ENCODE peak calls at places on chromosomes 16 and 17, in eight cellular contexts. X, H, B, G, E, N, C and O are unnamed samples. For H3K9me3, the result is how much of the 10 kb centered on the place peaks cover.

GRCh38 chr17:80637286-80637703 is 92.7 kb downstream of the RPTOR start:
- DNase-seq in X (no peak), H (no peak), B (no peak), G (no peak), E (no peak), N (no peak), C (no peak), O (no peak)

GRCh38 chr17:40530988-40531971 is 29.9 kb upstream of the TNS4 start:
- DNase-seq in X (no peak), H (no peak), B (no peak), G (peak), E (peak), N (no peak), C (no peak), O (peak)

GRCh38 chr16:1651509-1652342 is 26.4 kb upstream of the JPT2 start:
- DNase-seq in X (no peak), H (no peak), B (no peak), G (no peak), E (no peak), N (peak), C (no peak), O (no peak)

GRCh38 chr16:75682308-75682707 is 5.5 kb upstream of the CPHXL2 start:
- DNase-seq in X (no peak), H (no peak), B (no peak), G (no peak), E (no peak), N (no peak), C (no peak), O (no peak)

GRCh38 chr16:87806246-87806607 is 40.4 kb upstream of the KLHDC4 start:
- DNase-seq in X (no peak), H (no peak), B (no peak), G (no peak), E (no peak), N (peak), C (no peak), O (no peak)

GRCh38 chr16:85157813-85158701 is 45.8 kb upstream of the CIBAR2 start:
- DNase-seq in X (peak), H (no peak), B (no peak), G (no peak), E (no peak), N (peak), C (no peak), O (no peak)

GRCh38 chr17:59329558-59330313 is 1.7 kb upstream of the YPEL2 start:
- DNase-seq in X (peak), H (peak), B (peak), G (peak), E (no peak), N (peak), C (no peak), O (peak)

GRCh38 chr16:86222541-86222940 is 287.8 kb upstream of the FOXF1 start:
- DNase-seq in X (no peak), H (no peak), B (no peak), G (no peak), E (no peak), N (peak), C (no peak), O (no peak)

GRCh38 chr17:43665038-43665386 is 3.3 kb upstream of the MEOX1 start:
- DNase-seq in X (no peak), H (no peak), B (peak), G (no peak), E (no peak), N (no peak), C (no peak), O (no peak)

GRCh38 chr17:38563362-38564253 is 42.1 kb downstream of the SRCIN1 start:
- DNase-seq in X (no peak), H (no peak), B (no peak), G (no peak), E (no peak), N (no peak), C (no peak), O (no peak)

GRCh38 chr16:49012961-49013726 is 268.5 kb downstream of the CBLN1 start:
- DNase-seq in X (no peak), H (no peak), B (peak), G (no peak), E (no peak), N (no peak), C (no peak), O (no peak)

GRCh38 chr17:51435641-51436091 is 175.3 kb downstream of the UTP18 start:
- DNase-seq in X (no peak), H (peak), B (peak), G (no peak), E (no peak), N (peak), C (peak), O (no peak)

GRCh38 chr16:88508868-88509748 is 56.0 kb downstream of the ZFPM1 start:
- DNase-seq in X (no peak), H (no peak), B (no peak), G (no peak), E (no peak), N (no peak), C (no peak), O (no peak)

GRCh38 chr17:74389937-74390679 is 22.8 kb downstream of the GPR142 start:
- DNase-seq in X (no peak), H (no peak), B (no peak), G (no peak), E (no peak), N (no peak), C (no peak), O (no peak)

GRCh38 chr16:72921620-72922019 is 126.3 kb downstream of the ZFHX3 start:
- DNase-seq in X (no peak), H (no peak), B (no peak), G (no peak), E (no peak), N (peak), C (no peak), O (peak)

GRCh38 chr17:8800656-8801055 is 1.5 kb upstream of the MFSD6L start:
- DNase-seq in X (no peak), H (no peak), B (no peak), G (no peak), E (no peak), N (peak), C (no peak), O (no peak)

GRCh38 chr17:81512984-81513668 is 527 bp upstream of the ACTG1 start:
- DNase-seq in X (peak), H (peak), B (peak), G (peak), E (peak), N (peak), C (peak), O (peak)

GRCh38 chr17:3738562-3739295 is 15.0 kb downstream of the HASPIN start:
- DNase-seq in X (peak), H (no peak), B (no peak), G (peak), E (no peak), N (peak), C (peak), O (no peak)

GRCh38 chr17:79965806-79966205 is 69.9 kb downstream of the TBC1D16 start:
- DNase-seq in X (no peak), H (no peak), B (peak), G (no peak), E (no peak), N (no peak), C (peak), O (no peak)

GRCh38 chr16:84763629-84764028 is 56.2 kb upstream of the CRISPLD2 start:
- DNase-seq in X (no peak), H (no peak), B (no peak), G (no peak), E (no peak), N (no peak), C (no peak), O (no peak)

GRCh38 chr16:23729503-23730424 is 16.7 kb upstream of the ERN2 start:
- DNase-seq in X (no peak), H (peak), B (no peak), G (no peak), E (no peak), N (peak), C (peak), O (no peak)

GRCh38 chr17:46126840-46127239 is 66.4 kb downstream of the KANSL1 start:
- DNase-seq in X (no peak), H (no peak), B (no peak), G (no peak), E (no peak), N (no peak), C (no peak), O (no peak)

GRCh38 chr17:82507631-82508175 is 11.8 kb upstream of the FOXK2 start:
- DNase-seq in X (no peak), H (no peak), B (no peak), G (no peak), E (no peak), N (no peak), C (no peak), O (no peak)

GRCh38 chr17:71378036-71378435 is 742.8 kb upstream of the SOX9 start:
- DNase-seq in X (no peak), H (no peak), B (no peak), G (no peak), E (no peak), N (peak), C (no peak), O (no peak)

GRCh38 chr17:17479209-17479608 is 2.4 kb downstream of the MED9 start:
- DNase-seq in X (no peak), H (no peak), B (no peak), G (no peak), E (no peak), N (no peak), C (no peak), O (no peak)

DNA sequence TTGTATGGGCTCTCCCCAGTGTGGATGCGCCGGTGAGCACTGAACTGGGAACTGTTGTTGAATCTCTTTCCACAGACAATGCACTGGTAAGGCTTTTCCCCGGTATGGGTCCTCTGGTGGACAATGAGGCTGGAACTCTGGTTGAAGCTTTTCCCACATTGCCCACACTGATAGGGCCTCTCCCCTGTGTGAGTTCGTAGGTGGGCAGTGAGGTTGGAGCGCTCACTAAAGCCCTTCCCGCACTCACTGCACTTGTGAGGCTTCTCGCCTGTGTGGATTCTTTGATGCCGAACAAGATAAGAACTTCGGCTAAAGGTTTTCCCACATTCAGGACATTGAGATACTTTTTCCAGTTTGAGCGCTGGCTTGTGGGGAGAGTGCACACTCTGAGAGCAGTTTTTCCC is 17.8 kb downstream of the ZSCAN32 start:
- DNase-seq in X (no peak), H (no peak), B (no peak), G (no peak), E (no peak), N (peak), C (no peak), O (no peak)
- H3K9me3 ChIP-seq in X (under half), H (under half), B (under half), G (half or more), E (under half), N (under half), C (half or more), O (under half)

DNA sequence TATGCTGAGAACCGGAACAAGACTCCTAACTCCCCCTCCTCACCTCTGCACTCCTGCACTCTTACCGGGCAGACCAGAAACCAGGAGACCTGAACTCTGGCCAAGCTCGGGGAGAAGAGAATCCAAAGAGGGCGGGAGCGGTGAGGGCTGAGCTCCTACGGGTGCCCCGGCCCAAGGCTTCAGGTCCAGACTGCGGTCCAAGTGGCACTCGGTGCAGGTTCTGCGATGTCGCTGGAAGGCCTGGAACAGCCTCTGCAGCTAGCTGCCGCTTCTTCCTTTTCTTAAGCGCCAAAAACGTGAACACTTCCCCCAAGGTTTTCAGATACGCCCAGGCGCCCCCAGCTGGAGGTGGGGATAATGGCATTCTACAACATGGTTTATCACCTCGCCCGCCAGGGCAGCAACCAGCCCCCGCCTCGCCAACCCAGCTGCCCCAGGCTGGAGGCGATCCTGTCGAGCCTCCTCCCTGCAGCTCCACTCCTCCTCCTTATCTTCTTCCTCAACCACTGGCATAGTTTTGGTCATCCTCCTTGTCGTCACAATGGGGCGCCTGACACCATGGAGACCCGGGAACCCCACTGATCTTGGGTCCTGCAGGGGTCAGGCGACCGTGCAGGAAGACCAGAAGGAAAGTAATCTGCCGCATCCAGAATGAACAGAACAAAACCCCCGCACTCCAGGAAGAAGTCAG is 1735.9 kb downstream of the TP53TG3F start:
- DNase-seq in X (no peak), H (no peak), B (no peak), G (no peak), E (no peak), N (no peak), C (peak), O (no peak)
- H3K9me3 ChIP-seq in X (under half), H (under half), B (under half), G (under half), E (under half), N (under half), C (under half), O (under half)

GRCh38 chr16:35146031-35146710 is 1686.8 kb downstream of the TP53TG3F start:
- DNase-seq in X (peak), H (no peak), B (no peak), G (no peak), E (no peak), N (no peak), C (peak), O (no peak)

GRCh38 chr16:35142147-35142808 is 1682.9 kb downstream of the TP53TG3F start:
- DNase-seq in X (peak), H (no peak), B (no peak), G (no peak), E (no peak), N (no peak), C (no peak), O (no peak)

GRCh38 chr16:35142809-35143192 is 1683.4 kb downstream of the TP53TG3F start:
- DNase-seq in X (no peak), H (no peak), B (no peak), G (no peak), E (no peak), N (no peak), C (no peak), O (peak)

GRCh38 chr16:35146723-35147458 is 1687.5 kb downstream of the TP53TG3F start:
- DNase-seq in X (peak), H (no peak), B (no peak), G (no peak), E (no peak), N (no peak), C (peak), O (no peak)

DNA sequence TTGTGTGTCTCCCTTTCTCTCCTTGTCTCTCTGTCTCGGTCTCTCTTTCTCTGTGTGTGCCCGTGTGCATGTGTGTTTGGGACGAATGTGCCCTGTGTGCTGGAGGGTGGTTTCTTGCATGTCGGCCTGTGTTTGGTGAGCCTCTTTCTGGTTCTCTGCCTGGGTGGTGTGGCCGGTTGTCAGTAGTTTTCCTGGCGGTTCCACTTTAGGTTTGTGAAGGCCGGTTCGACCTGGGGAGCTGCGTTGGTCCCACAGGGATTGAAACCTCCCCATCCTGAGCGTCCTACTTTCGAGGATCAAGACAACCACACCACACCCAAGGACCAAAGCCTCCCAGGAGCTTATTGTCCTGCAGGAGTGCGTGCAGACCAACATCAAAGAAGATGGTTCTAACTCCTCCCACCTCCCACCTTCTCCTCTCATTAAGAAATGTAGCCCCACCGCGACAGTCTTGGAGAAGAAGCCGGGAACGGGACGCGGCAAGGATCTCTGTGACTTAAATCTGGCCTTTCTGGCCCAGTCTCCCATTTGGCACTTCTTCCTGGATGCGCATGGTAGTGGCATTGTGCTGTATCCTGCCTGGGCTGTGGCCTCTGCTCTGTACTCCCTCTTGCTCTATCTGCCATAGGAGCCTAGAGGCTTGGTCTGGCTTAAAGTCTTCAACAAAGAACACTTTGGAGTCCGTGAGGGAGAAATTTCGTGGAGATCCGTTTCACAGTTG is 1685.0 kb downstream of the TP53TG3F start:
- DNase-seq in X (no peak), H (no peak), B (no peak), G (no peak), E (no peak), N (no peak), C (peak), O (no peak)
- H3K9me3 ChIP-seq in X (under half), H (under half), B (under half), G (under half), E (under half), N (under half), C (under half), O (under half)

GRCh38 chr16:80176114-80176513 is 364.7 kb upstream of the DYNLRB2 start:
- DNase-seq in X (no peak), H (no peak), B (no peak), G (no peak), E (no peak), N (peak), C (no peak), O (no peak)

GRCh38 chr16:80175011-80175410 is 365.8 kb upstream of the DYNLRB2 start:
- DNase-seq in X (no peak), H (no peak), B (no peak), G (no peak), E (no peak), N (peak), C (no peak), O (no peak)

GRCh38 chr16:80171746-80172145 is 369.0 kb upstream of the DYNLRB2 start:
- DNase-seq in X (no peak), H (no peak), B (no peak), G (no peak), E (no peak), N (no peak), C (no peak), O (no peak)

GRCh38 chr16:80171199-80171598 is 369.6 kb upstream of the DYNLRB2 start:
- DNase-seq in X (no peak), H (no peak), B (no peak), G (no peak), E (no peak), N (no peak), C (no peak), O (no peak)

GRCh38 chr16:80174416-80174815 is 366.4 kb upstream of the DYNLRB2 start:
- DNase-seq in X (no peak), H (no peak), B (no peak), G (no peak), E (no peak), N (peak), C (no peak), O (no peak)
- H3K9me3 ChIP-seq in X (under half), H (under half), B (under half), G (under half), E (under half), N (under half), C (under half), O (under half)

GRCh38 chr17:27066315-27066714 is 227.6 kb upstream of the WSB1 start:
- DNase-seq in X (no peak), H (no peak), B (no peak), G (no peak), E (no peak), N (no peak), C (no peak), O (no peak)

GRCh38 chr17:27069842-27070508 is 223.9 kb upstream of the WSB1 start:
- DNase-seq in X (no peak), H (no peak), B (no peak), G (no peak), E (no peak), N (no peak), C (no peak), O (no peak)

GRCh38 chr17:27072885-27073284 is 221.0 kb upstream of the WSB1 start:
- DNase-seq in X (no peak), H (no peak), B (no peak), G (no peak), E (no peak), N (no peak), C (no peak), O (no peak)

GRCh38 chr17:27065588-27065987 is 228.3 kb upstream of the WSB1 start:
- DNase-seq in X (no peak), H (no peak), B (no peak), G (no peak), E (no peak), N (no peak), C (no peak), O (no peak)

GRCh38 chr17:27070836-27071235 is 223.1 kb upstream of the WSB1 start:
- DNase-seq in X (no peak), H (no peak), B (no peak), G (no peak), E (no peak), N (no peak), C (no peak), O (no peak)
- H3K9me3 ChIP-seq in X (under half), H (under half), B (under half), G (under half), E (under half), N (under half), C (under half), O (under half)

DNA sequence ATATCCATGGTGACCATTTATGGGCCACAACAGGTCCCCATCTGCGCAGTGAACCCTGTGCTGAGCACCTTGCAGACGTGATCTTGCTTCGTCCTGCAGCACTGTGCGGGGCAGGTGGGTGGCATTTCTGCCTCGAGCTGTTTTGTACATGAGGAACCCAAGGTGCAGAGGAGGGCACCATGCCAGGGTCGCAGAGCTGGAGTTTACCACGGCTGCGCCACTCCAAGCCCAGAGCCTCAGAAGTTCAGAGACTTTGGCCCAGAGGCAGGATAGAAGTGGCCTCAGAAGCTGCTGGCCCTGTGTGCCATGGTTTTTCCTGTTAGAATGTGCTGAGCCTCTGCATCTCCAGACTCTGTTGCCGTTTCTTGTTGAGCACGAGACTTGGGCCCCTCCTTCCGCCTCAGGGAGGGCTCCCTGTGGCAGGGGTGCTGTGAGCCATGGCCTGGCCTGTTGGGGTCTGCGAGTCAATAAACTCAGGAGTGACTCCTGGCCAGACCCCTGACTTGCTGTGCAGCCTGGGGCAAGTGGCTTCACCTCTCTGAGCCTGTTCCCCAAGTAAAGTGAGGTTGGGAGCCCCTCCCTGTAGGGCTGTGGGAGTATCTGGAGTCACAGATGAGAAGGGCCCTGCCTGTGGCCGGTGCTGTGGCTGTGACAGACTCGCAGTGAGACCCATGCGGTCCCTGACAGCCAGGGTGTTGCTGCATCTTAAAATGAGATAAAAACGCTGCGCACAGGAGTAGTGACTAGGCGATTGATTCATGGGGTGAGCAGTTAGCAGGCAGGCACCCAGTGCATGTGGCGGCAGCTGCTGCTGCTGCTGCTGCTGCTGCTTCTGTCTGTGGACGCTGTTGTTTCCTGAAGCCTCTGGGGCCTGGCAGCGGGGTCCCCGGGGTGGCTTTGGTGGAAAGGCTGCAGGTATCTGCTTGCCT is 11.8 kb downstream of the MAP2K3 start:
- DNase-seq in X (no peak), H (no peak), B (peak), G (no peak), E (no peak), N (peak), C (no peak), O (no peak)
- H3K9me3 ChIP-seq in X (under half), H (under half), B (under half), G (under half), E (under half), N (under half), C (under half), O (under half)

GRCh38 chr16:64702415-64702814 is 419.4 kb downstream of the CDH11 start:
- DNase-seq in X (no peak), H (no peak), B (no peak), G (no peak), E (no peak), N (no peak), C (no peak), O (no peak)
- H3K9me3 ChIP-seq in X (under half), H (under half), B (under half), G (under half), E (under half), N (under half), C (under half), O (under half)